ENCODE peak calls at places on chromosomes 5 and 9, in nine cellular contexts. U is brain microvascular endothelial cell, Z is GM13976, N is fibroblast of pulmonary artery, A is cardiac muscle cell, P is B cell, S is HL-60, X is cardiac fibroblast, C is astrocyte of the spinal cord. J is an unnamed sample.

GRCh38 chr9:89037891-89038290 is 46.6 kb downstream of the S1PR3 start:
- DNase-seq in U (no peak), Z (no peak), N (no peak), A (no peak), P (no peak), S (no peak), X (no peak), C (no peak), J (no peak)

GRCh38 chr5:54844905-54845566 is 140.4 kb downstream of the ESM1 start:
- DNase-seq in U (no peak), Z (no peak), N (peak), A (peak), P (no peak), S (no peak), X (peak), C (peak), J (no peak)

GRCh38 chr5:88109806-88110205 is 158.8 kb downstream of the TMEM161B start:
- DNase-seq in U (no peak), Z (no peak), N (no peak), A (no peak), P (no peak), S (no peak), X (no peak), C (peak), J (no peak)

GRCh38 chr5:90675222-90675621 is 116.6 kb downstream of the ADGRV1 start:
- DNase-seq in U (no peak), Z (no peak), N (no peak), A (no peak), P (no peak), S (no peak), X (no peak), C (no peak), J (no peak)

GRCh38 chr5:77882670-77883257 is 106.6 kb upstream of the TBCA start:
- DNase-seq in U (peak), Z (no peak), N (peak), A (no peak), P (no peak), S (no peak), X (peak), C (peak), J (no peak)

GRCh38 chr9:74742792-74743389 is 144.8 kb downstream of the TRPM6 start:
- DNase-seq in U (peak), Z (no peak), N (peak), A (peak), P (no peak), S (no peak), X (peak), C (peak), J (no peak)

GRCh38 chr5:6401410-6401809 is 23.1 kb upstream of the MED10 start:
- DNase-seq in U (no peak), Z (no peak), N (no peak), A (no peak), P (no peak), S (no peak), X (no peak), C (no peak), J (no peak)

GRCh38 chr9:127495884-127496555 is 44.7 kb downstream of the LRSAM1 start:
- DNase-seq in U (no peak), Z (no peak), N (no peak), A (no peak), P (no peak), S (no peak), X (no peak), C (no peak), J (no peak)

GRCh38 chr5:150428106-150428876 is 15.6 kb upstream of the CD74 start:
- DNase-seq in U (peak), Z (no peak), N (peak), A (no peak), P (no peak), S (no peak), X (peak), C (peak), J (no peak)

GRCh38 chr5:122874179-122874875 is 28.9 kb downstream of the SNX24 start:
- DNase-seq in U (no peak), Z (no peak), N (no peak), A (no peak), P (no peak), S (no peak), X (no peak), C (no peak), J (no peak)

GRCh38 chr5:150740992-150741391 is 17.8 kb downstream of the DCTN4 start:
- DNase-seq in U (no peak), Z (no peak), N (no peak), A (no peak), P (no peak), S (no peak), X (no peak), C (no peak), J (no peak)

GRCh38 chr5:141880961-141881801 is 3.0 kb upstream of the PCDH1 start:
- DNase-seq in U (no peak), Z (no peak), N (peak), A (no peak), P (no peak), S (no peak), X (peak), C (no peak), J (no peak)

GRCh38 chr5:66602621-66603020 is 6.4 kb downstream of the MAST4 start:
- DNase-seq in U (no peak), Z (no peak), N (no peak), A (no peak), P (no peak), S (no peak), X (no peak), C (no peak), J (no peak)

GRCh38 chr5:126115230-126115629 is 308.0 kb upstream of the GRAMD2B start:
- DNase-seq in U (no peak), Z (no peak), N (no peak), A (no peak), P (no peak), S (no peak), X (no peak), C (no peak), J (no peak)

GRCh38 chr9:13411827-13412226 is 132.3 kb upstream of the MPDZ start:
- DNase-seq in U (no peak), Z (no peak), N (no peak), A (no peak), P (no peak), S (no peak), X (no peak), C (no peak), J (no peak)

GRCh38 chr9:124511891-124512805 is 4.9 kb upstream of the NR5A1 start:
- DNase-seq in U (no peak), Z (peak), N (no peak), A (no peak), P (peak), S (no peak), X (no peak), C (no peak), J (no peak)

GRCh38 chr9:117303643-117304230 is 111.1 kb downstream of the ASTN2 start:
- DNase-seq in U (no peak), Z (no peak), N (no peak), A (no peak), P (no peak), S (no peak), X (no peak), C (no peak), J (no peak)

GRCh38 chr9:22446589-22446949 is at the start of gene DMRTA1:
- DNase-seq in U (peak), Z (peak), N (peak), A (peak), P (peak), S (no peak), X (peak), C (peak), J (no peak)

GRCh38 chr9:106864533-106865143 is 1.7 kb downstream of the ZNF462 start:
- DNase-seq in U (peak), Z (peak), N (peak), A (no peak), P (no peak), S (no peak), X (peak), C (peak), J (no peak)

GRCh38 chr5:170291324-170291847 is 6.2 kb downstream of the LCP2 start:
- DNase-seq in U (no peak), Z (no peak), N (no peak), A (no peak), P (no peak), S (no peak), X (no peak), C (no peak), J (no peak)

GRCh38 chr5:145509336-145510150 is 325.6 kb downstream of the PRELID2 start:
- DNase-seq in U (no peak), Z (no peak), N (peak), A (no peak), P (no peak), S (no peak), X (peak), C (no peak), J (no peak)

GRCh38 chr9:75788006-75788634 is 102.4 kb upstream of the PCSK5 start:
- DNase-seq in U (peak), Z (no peak), N (peak), A (no peak), P (no peak), S (no peak), X (peak), C (peak), J (no peak)

GRCh38 chr5:145887217-145887616 is 14.4 kb upstream of the GRXCR2 start:
- DNase-seq in U (no peak), Z (no peak), N (no peak), A (no peak), P (no peak), S (no peak), X (peak), C (no peak), J (no peak)

GRCh38 chr5:32004404-32004803 is 169.7 kb downstream of the GOLPH3 start:
- DNase-seq in U (no peak), Z (no peak), N (no peak), A (no peak), P (no peak), S (no peak), X (no peak), C (no peak), J (no peak)

GRCh38 chr9:115944166-115944948 is 209.2 kb upstream of the PAPPA start:
- DNase-seq in U (peak), Z (no peak), N (peak), A (peak), P (no peak), S (no peak), X (peak), C (peak), J (no peak)

GRCh38 chr5:177995691-177996595 is at the start of gene PROP1:
- DNase-seq in U (no peak), Z (no peak), N (no peak), A (no peak), P (peak), S (no peak), X (no peak), C (no peak), J (no peak)

GRCh38 chr5:38540348-38540747 is 16.1 kb downstream of the LIFR start:
- DNase-seq in U (no peak), Z (no peak), N (no peak), A (peak), P (no peak), S (no peak), X (no peak), C (no peak), J (no peak)

GRCh38 chr5:121199238-121199999 is 652.3 kb upstream of the FTMT start:
- DNase-seq in U (peak), Z (no peak), N (peak), A (no peak), P (no peak), S (no peak), X (peak), C (peak), J (no peak)

GRCh38 chr9:22229069-22229468 is 217.6 kb upstream of the DMRTA1 start:
- DNase-seq in U (no peak), Z (no peak), N (no peak), A (no peak), P (no peak), S (no peak), X (no peak), C (no peak), J (no peak)

GRCh38 chr5:171537923-171538537 is 118.6 kb downstream of the FGF18 start:
- DNase-seq in U (no peak), Z (no peak), N (no peak), A (no peak), P (no peak), S (no peak), X (no peak), C (no peak), J (no peak)
- TF ChIP-seq CTCF in U (no peak), Z (no peak), N (no peak), A (no peak), P (no peak), S (no peak), X (no peak), C (no peak), J (no peak)

DNA sequence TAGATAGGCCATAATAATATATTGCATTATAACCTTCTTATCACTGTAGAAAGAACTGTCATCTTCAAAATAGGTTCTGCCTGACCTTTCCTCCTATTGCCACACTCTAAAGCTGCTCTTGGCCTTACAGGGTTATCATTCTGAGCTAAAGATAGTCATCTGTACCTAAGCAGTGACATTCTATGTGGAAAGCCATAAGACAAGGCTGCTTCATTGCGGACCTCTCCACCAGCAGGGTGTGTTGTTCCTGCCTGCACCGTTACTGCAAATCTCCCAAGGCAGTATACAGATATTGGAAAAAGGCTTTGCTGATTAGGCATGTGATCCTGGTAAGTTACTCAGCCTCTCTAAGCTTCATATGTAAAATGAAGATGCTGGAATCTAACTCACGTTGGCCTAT is 8.1 kb downstream of the ZNF622 start:
- DNase-seq in U (no peak), Z (no peak), N (no peak), A (peak), P (no peak), S (no peak), X (no peak), C (no peak), J (no peak)
- TF ChIP-seq CTCF in U (peak), Z (no peak), N (peak), A (no peak), P (no peak), S (no peak), X (peak), C (peak), J (no peak)

GRCh38 chr9:6780690-6781089 is 22.9 kb downstream of the KDM4C start:
- DNase-seq in U (peak), Z (no peak), N (peak), A (no peak), P (no peak), S (no peak), X (peak), C (no peak), J (no peak)
- TF ChIP-seq CTCF in U (no peak), Z (no peak), N (no peak), A (no peak), P (no peak), S (no peak), X (no peak), C (no peak), J (no peak)

DNA sequence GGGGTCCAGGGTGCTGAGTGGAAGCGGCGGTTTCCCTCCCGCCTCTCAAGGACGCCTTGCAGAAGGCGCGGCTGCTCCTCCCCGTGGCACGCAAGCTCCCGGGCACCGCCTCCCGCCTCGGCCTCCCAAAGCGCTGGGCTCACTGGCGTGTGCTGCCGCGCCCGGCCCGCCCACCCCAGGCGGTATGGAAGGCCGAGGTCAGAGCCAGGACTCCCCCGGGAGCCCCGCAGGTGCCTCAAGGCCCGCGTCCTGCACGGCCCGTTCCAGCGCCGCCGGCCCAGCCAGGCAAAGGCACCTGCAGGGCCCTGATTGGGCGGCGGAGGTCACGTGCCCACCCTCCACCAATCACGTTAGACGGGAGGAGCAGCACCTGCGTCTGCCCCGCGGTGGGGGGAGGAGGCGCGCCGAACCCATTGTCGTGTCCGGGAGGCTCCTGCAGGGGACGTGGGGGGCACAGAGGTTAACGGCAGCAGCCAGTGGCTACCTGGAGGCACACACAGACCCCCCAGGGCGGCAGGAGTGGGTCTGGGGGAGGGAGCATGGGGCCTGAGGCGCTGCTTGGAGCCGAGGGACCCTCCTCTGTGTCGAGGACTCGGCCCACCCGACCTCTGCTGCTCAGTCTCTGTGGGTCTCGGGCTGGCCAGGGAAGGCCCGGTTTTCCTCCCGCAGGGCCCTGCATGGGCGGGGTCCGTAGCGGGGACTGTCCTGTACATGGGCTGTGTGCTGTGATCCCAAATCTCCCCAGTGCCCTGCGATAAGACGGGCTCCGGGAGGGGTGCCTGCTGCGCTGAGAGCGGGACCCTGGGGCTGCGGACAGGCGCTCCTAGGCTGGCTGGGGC is 2.0 kb upstream of the LCN12 start:
- DNase-seq in U (peak), Z (peak), N (peak), A (peak), P (peak), S (peak), X (peak), C (peak), J (no peak)
- TF ChIP-seq CTCF in U (no peak), Z (no peak), N (no peak), A (no peak), P (peak), S (no peak), X (no peak), C (no peak), J (peak)

DNA sequence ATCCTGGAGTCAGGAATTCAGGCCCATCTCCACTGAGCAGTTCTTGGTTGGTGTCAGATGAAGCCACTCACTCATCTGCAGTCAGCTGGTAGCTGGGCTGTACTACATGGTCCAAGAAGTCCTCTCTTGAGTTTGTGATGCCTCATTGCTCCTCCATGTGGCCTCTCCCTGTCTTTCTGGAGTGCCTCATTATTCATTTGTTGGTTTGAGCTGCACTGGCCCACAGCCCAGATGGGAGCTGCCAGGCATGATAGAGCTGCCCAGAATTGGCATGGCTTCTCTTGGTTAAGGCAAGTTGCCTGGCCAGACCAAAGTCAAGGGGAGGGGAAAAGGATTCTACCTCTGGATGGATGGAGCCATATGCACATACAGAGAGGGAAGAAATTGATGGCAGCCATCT is 8.0 kb downstream of the PTCD2 start:
- DNase-seq in U (no peak), Z (no peak), N (peak), A (no peak), P (no peak), S (no peak), X (peak), C (peak), J (no peak)
- TF ChIP-seq CTCF in U (no peak), Z (no peak), N (no peak), A (no peak), P (no peak), S (no peak), X (no peak), C (no peak), J (no peak)

DNA sequence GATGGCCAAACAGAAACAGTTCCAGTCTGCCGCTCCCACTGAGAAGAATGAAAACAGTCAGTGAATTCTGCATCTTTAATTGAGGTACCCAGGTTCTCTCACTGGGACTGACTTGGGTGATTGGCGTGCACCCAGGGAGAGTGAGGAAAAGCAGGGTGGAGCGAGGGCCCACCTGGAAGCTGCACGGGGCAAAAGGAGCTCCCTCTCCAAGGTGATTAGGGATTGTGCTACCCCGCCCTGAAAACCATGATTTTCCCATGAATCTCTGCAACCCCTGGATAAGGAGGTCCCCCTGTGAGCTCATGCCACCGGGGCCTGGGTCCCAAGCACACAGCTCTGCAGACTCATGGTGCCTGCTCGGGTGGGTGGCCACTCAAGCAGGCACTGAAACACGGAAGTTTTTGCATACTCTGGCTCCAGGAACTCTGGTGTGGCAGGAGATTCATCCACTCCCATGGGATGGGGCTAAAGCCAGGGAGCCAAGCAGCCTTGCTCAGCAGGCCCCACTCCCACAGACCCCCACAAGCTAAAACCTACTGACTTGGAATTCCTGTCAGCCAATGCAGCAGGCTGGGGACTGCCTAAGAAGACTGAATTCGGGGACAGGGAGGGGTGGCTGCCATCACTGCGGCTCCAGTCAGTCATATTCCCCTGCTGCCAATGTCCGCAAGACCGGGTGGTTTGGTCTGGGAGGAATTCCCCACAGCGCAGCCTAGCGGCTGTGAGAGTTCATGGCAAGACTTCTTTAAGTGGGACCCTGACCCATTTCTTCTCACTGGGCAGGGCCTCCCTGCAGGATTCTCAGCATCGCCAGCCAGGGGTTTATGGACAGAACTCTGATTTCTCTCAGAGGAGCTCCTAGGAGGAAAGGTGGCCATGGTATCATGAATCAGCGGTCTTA is 652.2 kb upstream of the RGMB start:
- DNase-seq in U (no peak), Z (no peak), N (no peak), A (no peak), P (no peak), S (no peak), X (no peak), C (no peak), J (peak)
- TF ChIP-seq CTCF in U (no peak), Z (no peak), N (no peak), A (no peak), P (no peak), S (no peak), X (no peak), C (no peak), J (no peak)